ENCODE peak calls at places on chromosome 5, in four cellular contexts. One of them, this sample, is unnamed.

GRCh38 chr5:57414857-57415256 is 67.8 kb downstream of the ACTBL2 start:
- DNase-seq in lower leg skin: no peak
- DNase-seq in cardiac fibroblast: no peak
- DNase-seq in foreskin fibroblast: no peak
- DNase-seq in this sample: no peak

GRCh38 chr5:57334475-57334874 is 148.1 kb downstream of the ACTBL2 start:
- DNase-seq in lower leg skin: no peak
- DNase-seq in foreskin fibroblast: no peak
- DNase-seq in cardiac fibroblast: no peak
- DNase-seq in this sample: no peak

GRCh38 chr5:82405166-82405565 is 127.0 kb upstream of the RPS23 start:
- DNase-seq in lower leg skin: no peak
- DNase-seq in foreskin fibroblast: peak; percentile 70
- DNase-seq in cardiac fibroblast: peak; percentile 68
- DNase-seq in this sample: peak; percentile 84

GRCh38 chr5:45623855-45624254 is 72.3 kb downstream of the HCN1 start:
- DNase-seq in lower leg skin: no peak
- DNase-seq in foreskin fibroblast: no peak
- DNase-seq in cardiac fibroblast: no peak
- DNase-seq in this sample: no peak

GRCh38 chr5:177539411-177539810 is 15.0 kb downstream of the FAM193B start:
- DNase-seq in lower leg skin: no peak
- DNase-seq in cardiac fibroblast: peak; percentile 94
- DNase-seq in foreskin fibroblast: peak; percentile 88
- DNase-seq in this sample: peak; percentile 92

GRCh38 chr5:143879646-143880045 is 67.7 kb downstream of the HMHB1 start:
- DNase-seq in cardiac fibroblast: no peak
- DNase-seq in foreskin fibroblast: no peak
- DNase-seq in lower leg skin: no peak
- DNase-seq in this sample: no peak

GRCh38 chr5:92801921-92802320 is 779.1 kb downstream of the NR2F1-AS1 start:
- DNase-seq in lower leg skin: no peak
- DNase-seq in cardiac fibroblast: peak; percentile 0
- DNase-seq in foreskin fibroblast: peak; percentile 23
- DNase-seq in this sample: peak; percentile 7

GRCh38 chr5:66494437-66494836 is 101.8 kb upstream of the MAST4 start:
- DNase-seq in cardiac fibroblast: no peak
- DNase-seq in foreskin fibroblast: no peak
- DNase-seq in lower leg skin: no peak
- DNase-seq in this sample: no peak

GRCh38 chr5:72436796-72437471 is 70.3 kb downstream of the ZNF366 start:
- DNase-seq in lower leg skin: no peak
- DNase-seq in foreskin fibroblast: peak; percentile 51
- DNase-seq in cardiac fibroblast: peak; percentile 67
- DNase-seq in this sample: peak; percentile 49

GRCh38 chr5:100182402-100182801 is 352.8 kb upstream of the FAM174A start:
- DNase-seq in cardiac fibroblast: no peak
- DNase-seq in lower leg skin: no peak
- DNase-seq in foreskin fibroblast: no peak
- DNase-seq in this sample: no peak

GRCh38 chr5:115170924-115171510 is 1.3 kb upstream of the TRIM36 start:
- DNase-seq in foreskin fibroblast: peak; percentile 17
- DNase-seq in cardiac fibroblast: no peak
- DNase-seq in lower leg skin: no peak
- DNase-seq in this sample: no peak

GRCh38 chr5:36373527-36374086 is 71.9 kb upstream of the RANBP3L start:
- DNase-seq in lower leg skin: peak; percentile 95
- DNase-seq in foreskin fibroblast: peak; percentile 91
- DNase-seq in cardiac fibroblast: peak; percentile 84
- DNase-seq in this sample: peak; percentile 90

GRCh38 chr5:122849746-122850145 is 4.3 kb downstream of the SNX24 start:
- DNase-seq in cardiac fibroblast: no peak
- DNase-seq in foreskin fibroblast: peak; percentile 26
- DNase-seq in lower leg skin: no peak
- DNase-seq in this sample: peak; percentile 25

GRCh38 chr5:179765400-179765799 is 28.4 kb upstream of the LTC4S start:
- DNase-seq in lower leg skin: no peak
- DNase-seq in cardiac fibroblast: peak; percentile 89
- DNase-seq in foreskin fibroblast: peak; percentile 86
- DNase-seq in this sample: peak; percentile 93

GRCh38 chr5:11904270-11904906 is at the start of gene CTNND2:
- DNase-seq in lower leg skin: no peak
- DNase-seq in cardiac fibroblast: peak; percentile 2
- DNase-seq in foreskin fibroblast: peak; percentile 4
- DNase-seq in this sample: no peak

GRCh38 chr5:153594785-153595184 is 104.3 kb downstream of the GRIA1 start:
- DNase-seq in foreskin fibroblast: no peak
- DNase-seq in cardiac fibroblast: no peak
- DNase-seq in lower leg skin: no peak
- DNase-seq in this sample: no peak

GRCh38 chr5:138091685-138092084 is 7.9 kb downstream of the WNT8A start:
- DNase-seq in lower leg skin: no peak
- DNase-seq in foreskin fibroblast: no peak
- DNase-seq in cardiac fibroblast: no peak
- DNase-seq in this sample: no peak

GRCh38 chr5:75320341-75320740 is 16.7 kb upstream of the HMGCR start:
- DNase-seq in foreskin fibroblast: no peak
- DNase-seq in lower leg skin: no peak
- DNase-seq in cardiac fibroblast: no peak
- DNase-seq in this sample: no peak

GRCh38 chr5:72507360-72508238 is at the start of gene ZNF366:
- DNase-seq in cardiac fibroblast: no peak
- DNase-seq in lower leg skin: no peak
- DNase-seq in foreskin fibroblast: no peak
- DNase-seq in this sample: no peak

GRCh38 chr5:109865636-109866035 is 175.9 kb downstream of the MAN2A1 start:
- DNase-seq in foreskin fibroblast: peak; percentile 91
- DNase-seq in cardiac fibroblast: peak; percentile 90
- DNase-seq in lower leg skin: no peak
- DNase-seq in this sample: peak; percentile 93

GRCh38 chr5:127002390-127002789 is 28.0 kb downstream of the MARCHF3 start:
- DNase-seq in foreskin fibroblast: no peak
- DNase-seq in cardiac fibroblast: peak; percentile 86
- DNase-seq in lower leg skin: no peak
- DNase-seq in this sample: peak; percentile 63

GRCh38 chr5:126433708-126434107 is 10.5 kb downstream of the GRAMD2B start:
- DNase-seq in foreskin fibroblast: peak; percentile 21
- DNase-seq in cardiac fibroblast: peak; percentile 55
- DNase-seq in lower leg skin: no peak
- DNase-seq in this sample: peak; percentile 93

GRCh38 chr5:159324097-159324760 is 6.1 kb downstream of the IL12B start:
- DNase-seq in foreskin fibroblast: peak; percentile 90
- DNase-seq in cardiac fibroblast: peak; percentile 24
- DNase-seq in lower leg skin: no peak
- DNase-seq in this sample: peak; percentile 81

GRCh38 chr5:126871441-126871840 is 94.5 kb downstream of the LMNB1 start:
- DNase-seq in lower leg skin: no peak
- DNase-seq in foreskin fibroblast: peak; percentile 45
- DNase-seq in cardiac fibroblast: peak; percentile 18
- DNase-seq in this sample: no peak

GRCh38 chr5:154369682-154370081 is 76.1 kb upstream of the SAP30L start:
- DNase-seq in cardiac fibroblast: no peak
- DNase-seq in foreskin fibroblast: peak; percentile 50
- DNase-seq in lower leg skin: no peak
- DNase-seq in this sample: no peak

GRCh38 chr5:133993152-133993548 is 11.6 kb downstream of the VDAC1 start:
- DNase-seq in lower leg skin: peak; percentile 39
- DNase-seq in cardiac fibroblast: peak; percentile 65
- DNase-seq in foreskin fibroblast: peak; percentile 69
- DNase-seq in this sample: peak; percentile 53

GRCh38 chr5:126448720-126449119 is 25.5 kb downstream of the GRAMD2B start:
- DNase-seq in lower leg skin: no peak
- DNase-seq in cardiac fibroblast: no peak
- DNase-seq in foreskin fibroblast: no peak
- DNase-seq in this sample: no peak

GRCh38 chr5:105392710-105393149 is 1830.1 kb upstream of the NUDT12 start:
- DNase-seq in lower leg skin: no peak
- DNase-seq in cardiac fibroblast: no peak
- DNase-seq in foreskin fibroblast: no peak
- DNase-seq in this sample: no peak

GRCh38 chr5:76125888-76126287 is 42.7 kb downstream of the SV2C start:
- DNase-seq in foreskin fibroblast: no peak
- DNase-seq in cardiac fibroblast: no peak
- DNase-seq in lower leg skin: no peak
- DNase-seq in this sample: no peak

GRCh38 chr5:88396635-88397285 is 128.1 kb upstream of the TMEM161B start:
- DNase-seq in lower leg skin: no peak
- DNase-seq in cardiac fibroblast: no peak
- DNase-seq in foreskin fibroblast: no peak
- DNase-seq in this sample: no peak

GRCh38 chr5:172860520-172861443 is 26.7 kb downstream of the ERGIC1 start:
- DNase-seq in foreskin fibroblast: peak; percentile 87
- DNase-seq in cardiac fibroblast: peak; percentile 91
- DNase-seq in lower leg skin: peak; percentile 95
- DNase-seq in this sample: peak; percentile 91

GRCh38 chr5:61790678-61791077 is 458.6 kb downstream of the ZSWIM6 start:
- DNase-seq in foreskin fibroblast: no peak
- DNase-seq in lower leg skin: no peak
- DNase-seq in cardiac fibroblast: no peak
- DNase-seq in this sample: no peak

GRCh38 chr5:38872826-38873225 is 27.0 kb downstream of the OSMR start:
- DNase-seq in foreskin fibroblast: no peak
- DNase-seq in cardiac fibroblast: no peak
- DNase-seq in lower leg skin: no peak
- DNase-seq in this sample: no peak

GRCh38 chr5:147559725-147560124 is 49.9 kb upstream of the DPYSL3 start:
- DNase-seq in cardiac fibroblast: no peak
- DNase-seq in lower leg skin: no peak
- DNase-seq in foreskin fibroblast: peak; percentile 47
- DNase-seq in this sample: no peak
- TF ChIP-seq CTCF in cardiac fibroblast: no peak
- TF ChIP-seq CTCF in lower leg skin: no peak
- TF ChIP-seq CTCF in foreskin fibroblast: no peak
- TF ChIP-seq CTCF in this sample: peak; percentile 33

GRCh38 chr5:14190194-14191164 is 47.3 kb downstream of the TRIO start:
- DNase-seq in lower leg skin: no peak
- DNase-seq in foreskin fibroblast: peak; percentile 97
- DNase-seq in cardiac fibroblast: peak; percentile 96
- DNase-seq in this sample: peak; percentile 99
- H3K4me3 ChIP-seq in lower leg skin: no peak overlapping the region
- H3K4me3 ChIP-seq in foreskin fibroblast: peak overlapping the region; percentile 33
- H3K4me3 ChIP-seq in cardiac fibroblast: peak overlapping the region; percentile 24
- H3K4me3 ChIP-seq in this sample: peak overlapping the region; percentile 32

DNA sequence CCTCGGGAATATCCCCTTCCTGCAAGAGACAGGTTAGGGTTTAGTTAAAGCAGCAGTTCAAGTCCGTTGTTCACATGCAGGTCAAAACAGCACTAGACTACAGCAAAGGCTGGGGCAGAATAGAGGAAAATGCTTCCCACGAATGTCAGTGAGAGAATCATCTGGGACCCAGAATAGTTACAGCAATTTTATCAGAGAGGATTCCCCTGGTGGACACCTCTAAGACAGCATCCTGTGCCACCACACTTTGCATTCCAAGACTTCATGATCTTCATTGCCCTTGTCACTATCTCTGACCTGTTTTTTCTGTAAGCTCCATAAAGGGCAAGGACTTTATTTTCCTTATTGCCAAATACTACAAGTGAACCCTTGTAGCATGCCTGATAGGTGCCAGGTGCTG is 12.9 kb downstream of the GRXCR2 start:
- DNase-seq in lower leg skin: no peak
- DNase-seq in foreskin fibroblast: no peak
- DNase-seq in cardiac fibroblast: no peak
- DNase-seq in this sample: no peak
- TF ChIP-seq CTCF in lower leg skin: no peak
- TF ChIP-seq CTCF in foreskin fibroblast: no peak
- TF ChIP-seq CTCF in cardiac fibroblast: no peak
- TF ChIP-seq CTCF in this sample: no peak

GRCh38 chr5:59177644-59178043 is 594.8 kb downstream of the RAB3C start:
- DNase-seq in cardiac fibroblast: no peak
- DNase-seq in lower leg skin: no peak
- DNase-seq in foreskin fibroblast: no peak
- DNase-seq in this sample: no peak
- H3K4me3 ChIP-seq in cardiac fibroblast: no peak overlapping the region
- H3K4me3 ChIP-seq in lower leg skin: no peak overlapping the region
- H3K4me3 ChIP-seq in foreskin fibroblast: no peak overlapping the region
- H3K4me3 ChIP-seq in this sample: no peak overlapping the region

GRCh38 chr5:148740966-148741742 is 85.3 kb upstream of the ADRB2 start:
- DNase-seq in cardiac fibroblast: peak; percentile 82
- DNase-seq in lower leg skin: no peak
- DNase-seq in foreskin fibroblast: peak; percentile 87
- DNase-seq in this sample: peak; percentile 84
- TF ChIP-seq CTCF in cardiac fibroblast: peak; percentile 58
- TF ChIP-seq CTCF in lower leg skin: no peak
- TF ChIP-seq CTCF in foreskin fibroblast: peak; percentile 62
- TF ChIP-seq CTCF in this sample: peak; percentile 70

GRCh38 chr5:176529116-176529823 is 7.9 kb downstream of the RNF44 start:
- DNase-seq in lower leg skin: no peak
- DNase-seq in foreskin fibroblast: no peak
- DNase-seq in cardiac fibroblast: no peak
- DNase-seq in this sample: no peak
- H3K4me3 ChIP-seq in lower leg skin: no peak overlapping the region
- H3K4me3 ChIP-seq in foreskin fibroblast: no peak overlapping the region
- H3K4me3 ChIP-seq in cardiac fibroblast: no peak overlapping the region
- H3K4me3 ChIP-seq in this sample: no peak overlapping the region

GRCh38 chr5:8842906-8843590 is 702.8 kb downstream of the SEMA5A start:
- DNase-seq in cardiac fibroblast: peak; percentile 57
- DNase-seq in foreskin fibroblast: peak; percentile 92
- DNase-seq in lower leg skin: no peak
- DNase-seq in this sample: peak; percentile 39
- TF ChIP-seq CTCF in cardiac fibroblast: peak; percentile 63
- TF ChIP-seq CTCF in foreskin fibroblast: peak; percentile 69
- TF ChIP-seq CTCF in lower leg skin: no peak
- TF ChIP-seq CTCF in this sample: peak; percentile 59

GRCh38 chr5:2750758-2751464 is 566 bp downstream of the IRX2 start:
- DNase-seq in foreskin fibroblast: peak; percentile 76
- DNase-seq in cardiac fibroblast: no peak
- DNase-seq in lower leg skin: no peak
- DNase-seq in this sample: peak; percentile 9
- H3K4me3 ChIP-seq in foreskin fibroblast: peak overlapping the region; percentile 58
- H3K4me3 ChIP-seq in cardiac fibroblast: peak overlapping the region; percentile 60
- H3K4me3 ChIP-seq in lower leg skin: peak overlapping the region; percentile 59
- H3K4me3 ChIP-seq in this sample: peak overlapping the region; percentile 58